ENCODE peak calls at places on chromosomes 12 and 14, in seven cellular contexts. Y, M, K, U, A, V and G are unnamed samples.

GRCh38 chr12:674272-674781 is 11.1 kb upstream of the NINJ2 start:
- DNase-seq in Y (peak; percentile 17), M (no peak), K (peak; percentile 100), U (peak; percentile 16), A (no peak), V (no peak), G (peak; percentile 19)

GRCh38 chr14:96683575-96684289 is 113.5 kb upstream of the VRK1 start:
- DNase-seq in Y (no peak), M (no peak), K (no peak), U (no peak), A (no peak), V (no peak), G (no peak)

GRCh38 chr12:108975024-108975593 is 45.8 kb downstream of the SVOP start:
- DNase-seq in Y (no peak), M (no peak), K (no peak), U (no peak), A (no peak), V (no peak), G (no peak)

GRCh38 chr14:52661314-52661713 is 34.0 kb downstream of the ERO1A start:
- DNase-seq in Y (no peak), M (no peak), K (no peak), U (no peak), A (no peak), V (no peak), G (no peak)

GRCh38 chr14:60807247-60807646 is 72.7 kb downstream of the MNAT1 start:
- DNase-seq in Y (no peak), M (no peak), K (no peak), U (no peak), A (no peak), V (no peak), G (no peak)

GRCh38 chr12:3134526-3135135 is 57.5 kb downstream of the TSPAN9 start:
- DNase-seq in Y (no peak), M (no peak), K (no peak), U (no peak), A (no peak), V (no peak), G (no peak)

GRCh38 chr12:74689071-74689655 is 151.5 kb downstream of the ATXN7L3B start:
- DNase-seq in Y (no peak), M (peak; percentile 47), K (no peak), U (peak; percentile 69), A (no peak), V (peak; percentile 20), G (peak; percentile 49)

GRCh38 chr12:33988888-33989287 is 33.4 kb upstream of the ALG10 start:
- DNase-seq in Y (no peak), M (no peak), K (no peak), U (no peak), A (no peak), V (no peak), G (peak; percentile 24)

DNA sequence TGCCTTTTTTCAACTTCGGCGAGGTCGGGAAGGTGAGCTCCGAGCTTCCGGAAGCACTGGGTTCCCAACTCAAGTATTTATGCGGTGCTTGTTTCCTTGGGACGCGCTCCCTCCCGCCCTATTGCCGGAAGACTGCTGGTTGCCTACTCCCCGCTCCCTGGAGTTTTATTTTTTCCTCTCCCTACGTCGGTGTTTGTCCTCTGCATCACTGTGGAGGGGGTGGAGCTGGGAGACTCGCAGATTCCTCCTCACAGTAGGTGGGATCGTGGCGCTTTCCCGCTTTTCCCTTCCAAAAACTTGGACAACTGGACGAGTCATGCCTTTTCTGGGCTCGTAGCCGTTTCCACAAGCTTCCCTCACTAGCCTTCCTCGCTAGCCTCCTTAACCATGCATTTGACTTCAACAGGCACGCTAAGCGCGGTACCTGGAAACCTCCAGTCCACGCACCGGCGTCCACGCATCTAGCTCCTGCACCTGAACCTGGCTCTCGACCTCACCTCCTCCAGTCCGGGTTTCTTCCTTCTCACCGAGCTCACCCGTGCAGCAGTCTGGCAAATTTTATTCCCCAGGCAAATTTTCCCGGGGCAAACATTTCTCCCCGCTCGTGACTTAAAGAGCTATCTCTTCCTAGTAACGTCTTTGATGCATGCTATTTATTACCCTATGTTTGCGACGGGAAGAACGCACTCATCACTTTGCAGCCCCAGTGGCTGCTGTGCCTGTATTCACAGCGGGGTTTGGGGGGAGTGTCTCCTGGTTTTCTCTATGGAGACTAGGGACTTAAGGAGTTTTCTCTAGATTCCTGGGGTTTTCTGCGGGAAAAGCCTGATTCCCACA is at the start of gene AVPR1A:
- DNase-seq in Y (no peak), M (no peak), K (no peak), U (no peak), A (no peak), V (no peak), G (no peak)
- H2AFZ ChIP-seq in Y (peak within 1 kb of the TSS; percentile 15), M (peak within 1 kb of the TSS; percentile 87), K (no peak within 1 kb of the TSS), U (peak within 1 kb of the TSS; percentile 69), A (peak within 1 kb of the TSS; percentile 90), V (no peak within 1 kb of the TSS), G (peak within 1 kb of the TSS; percentile 14)

GRCh38 chr12:123431951-123432886 is 4.3 kb downstream of the RILPL2 start:
- DNase-seq in Y (no peak), M (no peak), K (no peak), U (no peak), A (no peak), V (no peak), G (peak; percentile 33)
- TF ChIP-seq POLR2A in Y (no peak), M (no peak), K (peak; percentile 38), U (no peak), A (no peak), V (no peak), G (no peak)

DNA sequence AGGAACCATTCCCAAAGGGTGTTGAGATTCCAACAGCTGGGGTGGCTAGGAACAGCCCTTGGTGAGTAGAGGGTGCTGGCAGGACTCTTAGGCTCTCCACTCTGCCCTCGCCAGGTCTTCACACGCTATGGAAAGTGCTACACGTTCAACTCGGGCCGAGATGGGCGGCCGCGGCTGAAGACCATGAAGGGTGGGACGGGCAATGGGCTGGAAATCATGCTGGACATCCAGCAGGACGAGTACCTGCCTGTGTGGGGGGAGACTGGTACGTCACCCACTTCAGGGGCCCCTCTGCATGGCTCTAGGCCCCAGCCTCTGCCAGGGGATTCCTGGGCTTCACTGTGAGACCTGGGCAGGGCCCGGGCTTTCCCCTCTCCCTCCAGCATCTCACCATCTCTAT is 8.0 kb upstream of the SMARCD1 start:
- DNase-seq in Y (no peak), M (no peak), K (no peak), U (no peak), A (no peak), V (no peak), G (no peak)
- H2AFZ ChIP-seq in Y (no peak overlapping the region), M (no peak overlapping the region), K (no peak overlapping the region), U (no peak overlapping the region), A (peak overlapping the region; percentile 16), V (no peak overlapping the region), G (no peak overlapping the region)

GRCh38 chr12:82968644-82969339 is 282.1 kb downstream of the TMTC2 start:
- DNase-seq in Y (no peak), M (no peak), K (no peak), U (no peak), A (no peak), V (no peak), G (no peak)
- TF ChIP-seq POLR2A in Y (no peak), M (no peak), K (no peak), U (no peak), A (no peak), V (no peak), G (no peak)

GRCh38 chr12:93375906-93376305 is 1.8 kb upstream of the NUDT4 start:
- DNase-seq in Y (no peak), M (no peak), K (no peak), U (no peak), A (no peak), V (no peak), G (no peak)

GRCh38 chr12:93373847-93374723 is 3.6 kb upstream of the NUDT4 start:
- DNase-seq in Y (no peak), M (no peak), K (no peak), U (no peak), A (no peak), V (no peak), G (peak; percentile 3)

GRCh38 chr12:93377252-93377542 is 528 bp upstream of the NUDT4 start:
- DNase-seq in Y (no peak), M (no peak), K (no peak), U (no peak), A (no peak), V (no peak), G (no peak)

GRCh38 chr12:93378373-93379310 is 917 bp downstream of the NUDT4 start:
- DNase-seq in Y (peak; percentile 39), M (no peak), K (no peak), U (peak; percentile 72), A (no peak), V (no peak), G (peak; percentile 52)

GRCh38 chr12:93376436-93377251 is 1.1 kb upstream of the NUDT4 start:
- DNase-seq in Y (peak; percentile 59), M (no peak), K (no peak), U (peak; percentile 60), A (no peak), V (peak; percentile 71), G (peak; percentile 55)
- H2AFZ ChIP-seq in Y (peak overlapping the region; percentile 90), M (no peak overlapping the region), K (peak overlapping the region; percentile 43), U (peak overlapping the region; percentile 90), A (peak overlapping the region; percentile 64), V (no peak overlapping the region), G (peak overlapping the region; percentile 84)

GRCh38 chr12:7061138-7061537 is 620 bp downstream of the C1S start:
- DNase-seq in Y (no peak), M (no peak), K (no peak), U (no peak), A (no peak), V (no peak), G (no peak)

GRCh38 chr12:7058850-7059249 is 1.7 kb upstream of the C1S start:
- DNase-seq in Y (no peak), M (no peak), K (no peak), U (no peak), A (no peak), V (no peak), G (no peak)

GRCh38 chr12:7061596-7061995 is 1.1 kb downstream of the C1S start:
- DNase-seq in Y (no peak), M (no peak), K (no peak), U (no peak), A (no peak), V (peak; percentile 40), G (no peak)

GRCh38 chr12:7059780-7060179 is 738 bp upstream of the C1S start:
- DNase-seq in Y (no peak), M (no peak), K (no peak), U (no peak), A (no peak), V (no peak), G (no peak)

DNA sequence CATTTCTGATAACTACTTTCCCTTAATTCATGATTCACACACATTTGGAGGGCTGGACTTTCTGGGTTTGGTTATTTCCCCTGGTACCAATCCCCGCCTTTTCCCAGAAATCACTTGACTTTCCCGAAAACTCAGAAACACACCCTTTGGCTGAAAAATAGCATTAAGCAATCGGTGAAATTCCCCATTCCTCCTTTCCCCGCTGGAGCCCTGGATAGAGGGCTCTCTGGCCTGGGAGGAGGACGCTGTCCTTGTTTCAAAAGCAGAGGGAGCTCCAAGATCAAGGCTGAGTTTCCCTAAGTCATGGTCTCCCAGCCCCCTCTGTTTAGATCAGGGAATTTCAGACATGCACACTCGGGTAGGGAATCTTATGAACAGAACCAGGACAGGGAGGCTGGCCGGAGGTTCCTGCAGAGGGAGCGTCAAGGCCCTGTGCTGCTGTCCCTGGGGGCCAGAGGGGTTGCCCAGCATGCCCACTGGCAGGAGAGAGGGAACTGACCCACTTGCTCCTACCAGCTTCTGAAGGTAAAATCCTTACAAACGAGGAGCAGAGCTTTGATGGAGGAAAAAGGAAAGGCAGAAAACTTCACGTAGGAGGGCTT is at the start of gene C1S:
- DNase-seq in Y (peak; percentile 57), M (no peak), K (no peak), U (peak; percentile 99), A (peak; percentile 36), V (peak; percentile 93), G (peak; percentile 51)
- TF ChIP-seq POLR2A in Y (no peak), M (no peak), K (no peak), U (peak; percentile 70), A (no peak), V (no peak), G (no peak)

GRCh38 chr14:65396082-65396910 is 16.2 kb upstream of the FUT8 start:
- DNase-seq in Y (no peak), M (no peak), K (no peak), U (no peak), A (no peak), V (no peak), G (no peak)
- H2AFZ ChIP-seq in Y (no peak overlapping the region), M (no peak overlapping the region), K (no peak overlapping the region), U (no peak overlapping the region), A (no peak overlapping the region), V (no peak overlapping the region), G (no peak overlapping the region)